ENCODE peak calls at places on chromosomes 13 and 19, in five cellular contexts. P is fibroblast of lung, Q is HCT116, K is GM23248, B is heart right ventricle. X is an unnamed sample.
A peak's percentile ranks its signal among the peaks of the same experiment; 100 is the strongest.

GRCh38 chr13:44758595-44759221 is 182.6 kb upstream of the TSC22D1 start:
- DNase-seq in P (peak; percentile 98), Q (no peak), K (peak; percentile 91), B (no peak), X (no peak)

GRCh38 chr13:30832845-30833332 is 73.2 kb upstream of the MEDAG start:
- DNase-seq in P (peak; percentile 80), Q (peak; percentile 95), K (peak; percentile 55), B (no peak), X (no peak)

GRCh38 chr19:31515931-31516330 is 166.7 kb upstream of the TSHZ3 start:
- DNase-seq in P (no peak), Q (no peak), K (peak; percentile 56), B (no peak), X (no peak)

GRCh38 chr13:111436446-111436845 is 116.0 kb downstream of the TEX29 start:
- DNase-seq in P (no peak), Q (no peak), K (no peak), B (no peak), X (no peak)

GRCh38 chr19:50743537-50743936 is 20.4 kb downstream of the CLEC11A start:
- DNase-seq in P (no peak), Q (no peak), K (no peak), B (no peak), X (no peak)

GRCh38 chr19:45103200-45103624 is 10.2 kb downstream of the PPP1R37 start:
- DNase-seq in P (no peak), Q (no peak), K (no peak), B (no peak), X (no peak)

GRCh38 chr19:32061304-32061703 is 284.1 kb upstream of the ZNF507 start:
- DNase-seq in P (no peak), Q (no peak), K (no peak), B (no peak), X (no peak)

GRCh38 chr19:40592170-40592569 is 9.0 kb upstream of the LTBP4 start:
- DNase-seq in P (peak; percentile 78), Q (no peak), K (peak; percentile 63), B (no peak), X (no peak)

GRCh38 chr19:4059931-4060620 is 6.6 kb downstream of the ZBTB7A start:
- DNase-seq in P (no peak), Q (no peak), K (peak; percentile 85), B (peak; percentile 74), X (no peak)

GRCh38 chr13:58032676-58033440 is 401.3 kb downstream of the PCDH17 start:
- DNase-seq in P (no peak), Q (no peak), K (no peak), B (no peak), X (no peak)

GRCh38 chr19:7883796-7884570 is 4.3 kb upstream of the LRRC8E start:
- DNase-seq in P (no peak), Q (no peak), K (peak; percentile 54), B (no peak), X (no peak)

GRCh38 chr13:28027070-28027469 is 38.6 kb upstream of the URAD start:
- DNase-seq in P (no peak), Q (no peak), K (no peak), B (no peak), X (no peak)

GRCh38 chr13:103187621-103188020 is 121.4 kb upstream of the SLC10A2 start:
- DNase-seq in P (no peak), Q (no peak), K (peak; percentile 0), B (no peak), X (no peak)

GRCh38 chr19:1066748-1067340 is at the start of gene ARHGAP45:
- DNase-seq in P (no peak), Q (no peak), K (peak; percentile 63), B (no peak), X (no peak)

DNA sequence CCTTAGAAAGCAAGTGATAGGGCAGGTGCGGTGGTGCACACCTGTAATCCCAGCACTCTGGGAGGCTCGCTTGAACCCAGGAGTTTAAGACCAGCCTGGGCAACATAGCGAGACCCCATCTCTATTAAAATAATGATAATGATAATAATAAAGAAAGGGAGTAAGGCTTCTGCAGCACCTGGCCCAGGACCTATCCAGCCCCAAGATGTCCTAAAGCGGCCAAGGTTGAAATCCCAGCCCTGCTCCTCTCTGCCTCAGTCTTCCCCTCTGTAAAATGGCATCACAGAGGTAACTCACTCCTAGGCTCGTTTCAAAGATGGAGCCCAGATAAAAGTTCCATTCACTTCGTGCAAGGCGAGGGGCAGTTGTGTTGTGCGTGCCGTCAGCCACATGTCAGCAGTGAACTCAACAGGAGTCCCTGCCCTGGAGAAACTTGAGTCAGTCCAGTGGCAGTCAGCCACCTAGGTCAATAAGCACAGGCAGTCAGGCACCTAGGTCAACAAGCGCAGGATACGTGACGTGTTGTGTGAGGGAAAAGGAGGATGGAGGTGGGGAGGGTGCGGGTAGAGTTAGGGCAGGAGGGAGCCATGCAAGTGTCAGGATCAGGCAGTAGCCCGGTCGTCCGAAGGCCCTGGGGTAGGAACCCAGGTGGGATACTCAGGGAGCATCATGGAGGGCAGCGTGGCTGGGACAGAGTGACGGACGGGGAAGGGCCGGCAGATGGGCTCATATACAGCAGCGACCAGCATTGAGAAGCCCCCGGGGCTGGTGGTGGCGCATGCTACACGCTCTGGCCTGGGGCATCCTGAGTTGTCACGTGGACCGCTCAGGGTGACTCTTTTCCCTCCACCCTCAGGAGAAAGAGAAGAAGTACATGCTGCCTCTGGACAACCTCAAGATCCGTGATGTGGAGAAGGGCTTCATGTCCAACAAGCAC is 16.6 kb downstream of the TMED1 start:
- DNase-seq in P (no peak), Q (no peak), K (no peak), B (no peak), X (no peak)
- H3K36me3 ChIP-seq in P (peaks cover 40% of the 10 kb centered on the region), Q (peaks cover 15% of the 10 kb centered on the region), K (peaks cover 12% of the 10 kb centered on the region), B (peaks cover 96% of the 10 kb centered on the region), X (peaks cover 18% of the 10 kb centered on the region)

GRCh38 chr19:13055213-13056051 is 47.2 kb downstream of the LYL1 start:
- DNase-seq in P (peak; percentile 97), Q (no peak), K (peak; percentile 93), B (peak; percentile 78), X (no peak)
- H3K4me1 ChIP-seq in P (peaks cover 75% of the 10 kb centered on the region), Q (peaks cover 92% of the 10 kb centered on the region), K (peaks cover 79% of the 10 kb centered on the region), B (peaks cover 100% of the 10 kb centered on the region), X (peaks cover 16% of the 10 kb centered on the region)

GRCh38 chr19:46788968-46789338 is 559 bp upstream of the SLC1A5 start:
- DNase-seq in P (no peak), Q (no peak), K (no peak), B (no peak), X (no peak)
- H3K4me3 ChIP-seq in P (no peak overlapping the region), Q (no peak overlapping the region), K (no peak overlapping the region), B (peak overlapping the region; percentile 83), X (no peak overlapping the region)

GRCh38 chr19:35525873-35526272 is 2.2 kb downstream of the SBSN start:
- DNase-seq in P (no peak), Q (no peak), K (no peak), B (no peak), X (no peak)
- H3K36me3 ChIP-seq in P (no peaks in the 10 kb centered on the region), Q (no peaks in the 10 kb centered on the region), K (no peaks in the 10 kb centered on the region), B (no peaks in the 10 kb centered on the region), X (no peaks in the 10 kb centered on the region)

GRCh38 chr13:41054919-41055619 is 6.2 kb upstream of the WBP4 start:
- DNase-seq in P (no peak), Q (no peak), K (peak; percentile 32), B (no peak), X (no peak)

GRCh38 chr13:41053384-41053826 is 7.9 kb upstream of the WBP4 start:
- DNase-seq in P (no peak), Q (no peak), K (peak; percentile 88), B (peak; percentile 32), X (no peak)

GRCh38 chr13:41056194-41056593 is 5.1 kb upstream of the WBP4 start:
- DNase-seq in P (no peak), Q (no peak), K (no peak), B (no peak), X (no peak)

GRCh38 chr13:41052441-41052840 is 8.9 kb upstream of the WBP4 start:
- DNase-seq in P (no peak), Q (no peak), K (peak; percentile 35), B (no peak), X (no peak)

DNA sequence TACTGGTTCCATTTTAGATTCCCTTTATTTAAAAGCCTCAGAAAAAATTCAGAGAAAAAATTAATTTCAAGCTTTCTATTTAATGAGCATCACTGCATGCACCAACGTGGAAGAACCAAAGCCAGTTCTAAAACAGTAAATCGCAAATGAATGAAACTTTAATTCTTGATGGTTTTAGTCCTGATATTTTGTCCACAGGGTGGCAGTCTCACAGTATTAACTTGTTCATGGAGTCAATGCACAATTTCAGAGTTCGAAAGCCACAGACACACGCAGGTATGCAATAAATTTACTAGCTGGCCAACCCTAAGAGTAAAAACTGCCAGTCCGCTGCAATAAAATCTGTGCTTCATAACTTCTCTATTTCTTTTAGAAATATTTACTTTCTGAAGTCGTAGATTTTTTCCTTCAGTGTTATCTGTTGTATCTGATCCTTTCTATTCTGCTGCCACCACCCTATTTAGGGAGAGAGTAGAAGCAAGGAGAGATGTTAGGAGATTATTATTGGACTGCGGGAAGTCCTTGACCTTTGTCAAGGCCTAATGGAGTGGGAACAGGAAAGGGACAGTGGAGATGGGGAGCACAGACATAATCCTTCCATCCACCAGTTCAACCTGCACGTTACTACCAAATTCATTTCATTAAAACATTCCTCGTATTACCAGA is 7.0 kb upstream of the WBP4 start:
- DNase-seq in P (peak; percentile 66), Q (no peak), K (peak; percentile 80), B (no peak), X (no peak)
- H3K4me1 ChIP-seq in P (peaks cover 5% of the 10 kb centered on the region), Q (peaks cover 30% of the 10 kb centered on the region), K (peaks cover 58% of the 10 kb centered on the region), B (peaks cover 99% of the 10 kb centered on the region), X (no peaks in the 10 kb centered on the region)

GRCh38 chr19:41951686-41952172 is 7.4 kb downstream of the RABAC1 start:
- DNase-seq in P (peak; percentile 47), Q (peak; percentile 59), K (peak; percentile 59), B (peak; percentile 71), X (peak; percentile 82)
- H3K4me3 ChIP-seq in P (no peak overlapping the region), Q (no peak overlapping the region), K (peak overlapping the region; percentile 43), B (no peak overlapping the region), X (peak overlapping the region; percentile 27)

DNA sequence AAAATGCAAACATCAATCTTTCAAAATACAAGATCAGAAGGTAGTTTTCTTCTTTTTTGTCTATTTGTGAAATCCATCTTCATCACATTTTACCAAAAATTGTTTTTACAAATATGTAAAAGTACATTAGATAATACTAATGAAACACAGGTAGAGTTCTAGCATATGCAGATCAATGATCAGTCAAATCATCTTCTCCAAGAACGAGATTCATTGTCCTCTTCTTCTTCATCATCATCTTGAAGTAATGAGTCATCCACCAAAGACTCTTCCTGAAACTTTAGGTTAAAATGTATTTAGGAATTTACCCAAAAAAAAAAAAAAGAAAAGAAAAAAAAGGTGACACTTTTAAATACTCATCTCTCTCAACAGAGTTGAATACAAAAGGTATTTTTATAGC is 85.6 kb downstream of the RBM26 start:
- DNase-seq in P (no peak), Q (no peak), K (no peak), B (no peak), X (no peak)
- H3K36me3 ChIP-seq in P (no peaks in the 10 kb centered on the region), Q (peaks cover 24% of the 10 kb centered on the region), K (peaks cover 43% of the 10 kb centered on the region), B (peaks cover 77% of the 10 kb centered on the region), X (no peaks in the 10 kb centered on the region)